ENCODE peak calls at places on chromosomes 11 and 22, in nine cellular contexts. P is GM19239, Z is NCI-H2171 treated with DMSO at 0.1 percent for 48 hours, V is prostate gland, H is kidney, N is thoracic aorta, M is body of pancreas, L is MM.1S, Y is T-helper 9 cell. D is an unnamed sample.

GRCh38 chr22:40443675-40444482 is 73.5 kb downstream of the SGSM3 start:
- DNase-seq in Y (no peak), Z (no peak), H (no peak), L (no peak), M (no peak), N (no peak), P (no peak), V (no peak), D (no peak)

GRCh38 chr11:118156531-118157185 is 4.0 kb upstream of the SCN4B start:
- DNase-seq in M (no peak), P (no peak), N (no peak), V (no peak), Y (no peak), H (no peak), Z (peak), L (no peak), D (no peak)

GRCh38 chr11:17703951-17704350 is 15.4 kb upstream of the MYOD1 start:
- DNase-seq in Z (no peak), N (no peak), H (no peak), M (no peak), P (no peak), Y (no peak), V (no peak), L (no peak), D (peak)

GRCh38 chr11:101915811-101916291 is 471 bp downstream of the ANGPTL5 start:
- DNase-seq in L (peak), Y (no peak), V (no peak), Z (peak), M (no peak), N (no peak), H (no peak), P (peak), D (peak)

GRCh38 chr11:122717264-122717867 is 61.8 kb downstream of the UBASH3B start:
- DNase-seq in P (peak), M (peak), Y (no peak), L (no peak), N (no peak), V (no peak), Z (no peak), H (no peak), D (no peak)

GRCh38 chr11:21625982-21626381 is 566.9 kb upstream of the ANO5 start:
- DNase-seq in Y (no peak), L (peak), H (no peak), P (no peak), M (peak), V (no peak), N (no peak), Z (no peak), D (peak)

GRCh38 chr11:95119361-95120060 is 29.9 kb downstream of the ENDOD1 start:
- DNase-seq in H (no peak), V (peak), Z (no peak), M (no peak), L (no peak), P (no peak), Y (no peak), N (no peak), D (peak)

GRCh38 chr11:125931681-125932080 is 14.2 kb upstream of the VSIG10L2 start:
- DNase-seq in Y (no peak), N (no peak), M (no peak), V (no peak), H (no peak), P (no peak), L (no peak), Z (no peak), D (no peak)

GRCh38 chr11:110989734-110990133 is 255.8 kb upstream of the POU2AF2 start:
- DNase-seq in L (no peak), H (no peak), Y (no peak), M (peak), P (no peak), N (no peak), V (no peak), Z (peak), D (peak)

GRCh38 chr11:120344302-120345004 is 8.2 kb downstream of the ARHGEF12 start:
- DNase-seq in P (peak), L (peak), Z (no peak), H (no peak), N (no peak), Y (peak), M (no peak), V (no peak), D (peak)

GRCh38 chr11:12253843-12254281 is 123.5 kb upstream of the PARVA start:
- DNase-seq in Y (no peak), Z (no peak), N (no peak), V (no peak), H (no peak), M (peak), P (no peak), L (no peak), D (no peak)

GRCh38 chr22:19621372-19622060 is 92.8 kb upstream of the SEPTIN5 start:
- DNase-seq in P (no peak), V (no peak), H (peak), Z (no peak), Y (no peak), L (no peak), N (no peak), M (no peak), D (no peak)

GRCh38 chr11:122235615-122236014 is 119.6 kb upstream of the BLID start:
- DNase-seq in H (no peak), Y (no peak), N (no peak), V (no peak), Z (no peak), M (peak), L (no peak), P (no peak), D (peak)

GRCh38 chr22:37610480-37611148 is 2.0 kb downstream of the GGA1 start:
- DNase-seq in P (no peak), H (no peak), N (no peak), L (no peak), Z (no peak), Y (no peak), V (no peak), M (peak), D (no peak)

GRCh38 chr11:66729447-66729846 is 431 bp upstream of the SPTBN2 start:
- DNase-seq in Y (no peak), V (no peak), M (no peak), P (no peak), H (no peak), N (no peak), Z (no peak), L (no peak), D (no peak)

GRCh38 chr22:48973694-48974041 is 854.0 kb downstream of the BRD1 start:
- DNase-seq in L (no peak), N (no peak), H (no peak), Y (no peak), P (no peak), Z (no peak), V (no peak), M (no peak), D (no peak)